ENCODE peak calls at places on chromosomes 1 and 21, in eight cellular contexts. A is adrenal gland, R is IMR-90, Q is endothelial cell of umbilical vein, U is ovary, X is heart left ventricle, F is Peyer's patch, P is A549. J is an unnamed sample. For H3K4me1, the result is how much of the 10 kb centered on the place peaks cover.

GRCh38 chr1:12158362-12159092 is 8.3 kb upstream of the TNFRSF1B start:
- DNase-seq in X (no peak), P (no peak), F (no peak), A (no peak), R (no peak), Q (no peak), U (no peak), J (no peak)

GRCh38 chr1:3902546-3902945 is 2.5 kb upstream of the C1orf174 start:
- DNase-seq in F (no peak), R (no peak), X (no peak), Q (no peak), U (no peak), P (no peak), A (no peak), J (no peak)

GRCh38 chr1:155961937-155962336 is 16.4 kb downstream of the ARHGEF2 start:
- DNase-seq in A (no peak), Q (peak), X (peak), R (peak), U (no peak), F (peak), P (peak), J (no peak)

GRCh38 chr1:169160845-169161511 is 54.5 kb downstream of the ATP1B1 start:
- DNase-seq in A (peak), Q (no peak), U (peak), F (no peak), R (peak), X (no peak), P (no peak), J (no peak)

GRCh38 chr1:108190001-108190634 is 10.0 kb downstream of the SLC25A24 start:
- DNase-seq in X (no peak), R (no peak), Q (no peak), A (no peak), F (no peak), U (no peak), P (no peak), J (no peak)

GRCh38 chr1:23824711-23825075 is 536 bp downstream of the HMGCL start:
- DNase-seq in A (no peak), X (no peak), F (no peak), U (no peak), Q (no peak), R (no peak), P (no peak), J (no peak)

GRCh38 chr1:30604801-30605440 is 118.5 kb downstream of the MATN1 start:
- DNase-seq in U (no peak), P (no peak), F (no peak), X (no peak), A (no peak), Q (no peak), R (no peak), J (no peak)

GRCh38 chr1:29683472-29683871 is 447.1 kb downstream of the PTPRU start:
- DNase-seq in Q (no peak), R (no peak), U (no peak), X (no peak), F (no peak), P (no peak), A (no peak), J (peak)

GRCh38 chr1:80450711-80451110 is 1350.0 kb upstream of the ADGRL2 start:
- DNase-seq in U (no peak), R (no peak), A (no peak), Q (no peak), F (no peak), X (no peak), P (no peak), J (no peak)

GRCh38 chr1:118905206-118905605 is 82.9 kb downstream of the TBX15 start:
- DNase-seq in Q (no peak), X (no peak), F (no peak), P (no peak), A (no peak), R (no peak), U (no peak), J (no peak)

GRCh38 chr1:93394514-93394913 is 48.8 kb downstream of the DR1 start:
- DNase-seq in U (no peak), P (no peak), R (peak), F (no peak), A (no peak), Q (no peak), X (no peak), J (no peak)

GRCh38 chr1:9887070-9887469 is 23.0 kb downstream of the CTNNBIP1 start:
- DNase-seq in P (no peak), F (no peak), Q (no peak), X (no peak), R (no peak), U (no peak), A (no peak), J (no peak)

GRCh38 chr1:112788561-112788960 is 73.4 kb upstream of the PPM1J start:
- DNase-seq in F (no peak), Q (no peak), P (no peak), R (peak), X (no peak), A (no peak), U (no peak), J (no peak)

GRCh38 chr1:162230096-162230495 is 146.6 kb downstream of the SPATA46 start:
- DNase-seq in F (no peak), U (no peak), A (no peak), Q (peak), P (no peak), R (no peak), X (peak), J (no peak)

GRCh38 chr1:200252526-200252925 is 157.3 kb downstream of the ZNF281 start:
- DNase-seq in U (no peak), P (no peak), X (no peak), Q (no peak), R (peak), A (no peak), F (no peak), J (no peak)

GRCh38 chr1:26597629-26598039 is 68.1 kb downstream of the RPS6KA1 start:
- DNase-seq in F (no peak), X (no peak), R (peak), Q (peak), U (no peak), P (peak), A (no peak), J (no peak)

GRCh38 chr21:32386195-32386870 is 6.5 kb downstream of the URB1 start:
- DNase-seq in Q (peak), U (no peak), A (peak), X (peak), F (no peak), R (no peak), P (no peak), J (no peak)

GRCh38 chr1:236143104-236143948 is 987 bp downstream of the GPR137B start:
- DNase-seq in U (peak), X (no peak), F (no peak), Q (peak), P (no peak), R (peak), A (no peak), J (no peak)

DNA sequence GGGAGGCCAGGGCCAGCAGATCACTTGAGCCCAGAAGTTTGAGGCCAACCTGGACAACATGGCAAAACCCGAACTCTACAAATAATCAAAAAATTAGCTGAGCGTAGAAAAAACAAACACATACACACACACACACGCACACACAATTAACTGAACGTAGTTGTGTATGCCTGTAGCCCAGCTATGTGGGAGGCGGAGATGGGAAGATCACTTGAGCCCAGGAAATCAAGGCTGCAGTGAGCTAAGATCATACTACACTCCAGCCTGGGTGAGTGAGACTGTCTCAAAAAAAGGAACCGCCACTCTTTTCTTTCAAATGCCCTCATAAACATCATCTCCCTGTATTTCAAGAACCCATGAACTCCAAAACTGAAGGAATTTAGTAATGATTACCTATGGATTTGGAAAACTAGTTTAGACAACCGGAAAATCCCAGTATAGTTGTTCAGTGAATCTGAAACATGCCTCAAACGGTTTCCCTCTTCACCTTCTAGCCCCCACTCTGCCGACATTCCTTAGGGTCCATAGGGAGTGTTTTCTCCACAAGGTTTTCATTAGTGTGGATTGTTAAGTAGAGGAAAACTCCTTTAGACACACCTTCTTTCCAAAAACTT is 4.5 kb downstream of the TXNIP start:
- DNase-seq in X (no peak), U (no peak), F (peak), R (no peak), P (no peak), Q (no peak), A (no peak), J (no peak)
- H3K4me3 ChIP-seq in X (peak), U (peak), F (peak), R (no peak), P (no peak), Q (no peak), A (peak), J (peak)

GRCh38 chr1:153359241-153359640 is 1.6 kb downstream of the S100A9 start:
- DNase-seq in A (no peak), Q (no peak), X (no peak), U (no peak), R (no peak), F (no peak), P (no peak), J (peak)

GRCh38 chr1:153360592-153360991 is 2.9 kb downstream of the S100A9 start:
- DNase-seq in A (no peak), Q (no peak), F (no peak), R (no peak), X (no peak), U (no peak), P (no peak), J (no peak)

GRCh38 chr1:153361129-153362109 is 3.8 kb downstream of the S100A9 start:
- DNase-seq in U (no peak), Q (no peak), F (no peak), X (no peak), R (no peak), A (no peak), P (no peak), J (no peak)

GRCh38 chr1:153358691-153358975 is 979 bp downstream of the S100A9 start:
- DNase-seq in U (no peak), F (no peak), Q (no peak), R (no peak), A (peak), X (no peak), P (no peak), J (peak)

DNA sequence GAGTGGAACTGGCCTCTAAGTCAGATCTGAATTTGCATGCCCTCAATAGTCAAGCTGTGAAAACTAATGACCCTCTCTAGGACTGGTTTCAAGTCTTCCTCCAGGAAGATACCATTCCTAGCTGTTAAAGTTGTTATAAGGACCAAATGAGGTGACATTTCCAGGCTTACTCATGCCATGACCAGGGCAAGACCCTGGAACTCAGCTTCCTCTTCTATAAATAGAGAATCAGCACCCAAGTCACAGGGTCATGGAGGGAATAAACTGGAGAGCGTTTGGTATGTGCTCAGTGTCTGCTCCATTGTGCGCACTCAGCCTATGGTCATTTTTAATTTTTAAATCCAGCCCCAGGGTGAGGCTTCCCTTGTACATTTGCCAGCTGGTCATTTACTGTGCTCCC is 2.5 kb downstream of the S100A9 start:
- DNase-seq in R (no peak), P (no peak), X (no peak), U (no peak), A (no peak), F (no peak), Q (no peak), J (no peak)
- H3K4me1 ChIP-seq in R (under half), P (under half), X (under half), U (under half), A (under half), F (under half), Q (under half), J (under half)

GRCh38 chr1:94765958-94766357 is 54.2 kb upstream of the SLC44A3 start:
- DNase-seq in A (no peak), Q (no peak), P (no peak), R (peak), U (no peak), X (no peak), F (no peak), J (no peak)

GRCh38 chr1:94772230-94772641 is 47.9 kb upstream of the SLC44A3 start:
- DNase-seq in Q (no peak), U (no peak), X (no peak), P (no peak), A (no peak), F (no peak), R (peak), J (no peak)

GRCh38 chr1:94768046-94768445 is 52.1 kb upstream of the SLC44A3 start:
- DNase-seq in Q (no peak), R (no peak), X (no peak), P (no peak), F (no peak), U (no peak), A (no peak), J (no peak)

GRCh38 chr1:94772840-94773239 is 47.3 kb upstream of the SLC44A3 start:
- DNase-seq in Q (no peak), F (no peak), U (no peak), X (no peak), A (no peak), P (no peak), R (no peak), J (no peak)

DNA sequence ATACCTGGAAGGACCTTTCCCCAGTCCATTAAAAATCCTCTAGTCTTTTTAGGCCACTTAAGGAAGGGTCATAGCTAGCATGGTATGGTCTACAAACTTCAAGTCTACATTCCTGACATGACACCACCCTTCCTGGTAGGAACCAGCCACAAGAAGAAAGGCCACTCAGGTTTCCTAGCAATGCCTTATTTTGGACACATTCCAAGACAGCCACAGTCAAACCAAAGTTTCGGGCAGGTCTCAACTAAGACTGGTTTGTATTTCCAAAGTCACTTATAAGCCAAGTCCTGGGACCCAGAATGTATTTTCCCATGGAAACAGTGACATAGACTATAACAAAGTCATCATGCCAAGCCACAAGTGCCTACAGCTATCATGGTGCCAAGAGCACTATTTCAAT is 50.6 kb upstream of the SLC44A3 start:
- DNase-seq in A (no peak), R (no peak), F (no peak), P (no peak), U (no peak), Q (no peak), X (no peak), J (no peak)
- TF ChIP-seq POLR2A in A (no peak), R (no peak), F (no peak), P (no peak), U (no peak), Q (no peak), X (no peak), J (no peak)

GRCh38 chr1:209585672-209586071 is 2.2 kb downstream of the CAMK1G start:
- DNase-seq in U (peak), Q (no peak), P (no peak), X (peak), A (peak), R (no peak), F (no peak), J (no peak)

GRCh38 chr1:209584186-209584776 is 767 bp downstream of the CAMK1G start:
- DNase-seq in A (no peak), R (no peak), P (no peak), X (no peak), F (no peak), U (peak), Q (no peak), J (no peak)

GRCh38 chr1:209580577-209580976 is 2.9 kb upstream of the CAMK1G start:
- DNase-seq in Q (no peak), X (no peak), A (no peak), U (no peak), P (no peak), F (no peak), R (peak), J (no peak)

GRCh38 chr1:209585197-209585596 is 1.7 kb downstream of the CAMK1G start:
- DNase-seq in U (no peak), P (no peak), R (no peak), F (no peak), X (no peak), Q (no peak), A (no peak), J (no peak)

GRCh38 chr1:209583408-209583807 is at the start of gene CAMK1G:
- DNase-seq in U (no peak), A (no peak), P (no peak), X (no peak), Q (no peak), R (peak), F (no peak), J (no peak)
- H3K4me3 ChIP-seq in U (peak), A (peak), P (no peak), X (no peak), Q (no peak), R (peak), F (no peak), J (no peak)

GRCh38 chr1:64922336-64922735 is 44.0 kb downstream of the JAK1 start:
- DNase-seq in R (no peak), Q (no peak), U (no peak), A (no peak), X (no peak), P (no peak), F (no peak), J (no peak)

GRCh38 chr1:64923294-64923718 is 43.0 kb downstream of the JAK1 start:
- DNase-seq in F (no peak), U (no peak), A (no peak), R (no peak), X (no peak), Q (no peak), P (no peak), J (no peak)

GRCh38 chr1:64921761-64922160 is 44.6 kb downstream of the JAK1 start:
- DNase-seq in A (no peak), U (no peak), P (no peak), R (no peak), Q (peak), F (no peak), X (no peak), J (no peak)

GRCh38 chr1:64917907-64918306 is 48.4 kb downstream of the JAK1 start:
- DNase-seq in F (no peak), P (no peak), A (no peak), Q (no peak), X (no peak), U (no peak), R (no peak), J (no peak)

GRCh38 chr1:64920936-64921589 is 45.3 kb downstream of the JAK1 start:
- DNase-seq in X (no peak), U (no peak), P (no peak), F (no peak), A (no peak), Q (peak), R (peak), J (no peak)
- H3K4me1 ChIP-seq in X (half or more), U (under half), P (half or more), F (under half), A (half or more), Q (half or more), R (under half), J (under half)

DNA sequence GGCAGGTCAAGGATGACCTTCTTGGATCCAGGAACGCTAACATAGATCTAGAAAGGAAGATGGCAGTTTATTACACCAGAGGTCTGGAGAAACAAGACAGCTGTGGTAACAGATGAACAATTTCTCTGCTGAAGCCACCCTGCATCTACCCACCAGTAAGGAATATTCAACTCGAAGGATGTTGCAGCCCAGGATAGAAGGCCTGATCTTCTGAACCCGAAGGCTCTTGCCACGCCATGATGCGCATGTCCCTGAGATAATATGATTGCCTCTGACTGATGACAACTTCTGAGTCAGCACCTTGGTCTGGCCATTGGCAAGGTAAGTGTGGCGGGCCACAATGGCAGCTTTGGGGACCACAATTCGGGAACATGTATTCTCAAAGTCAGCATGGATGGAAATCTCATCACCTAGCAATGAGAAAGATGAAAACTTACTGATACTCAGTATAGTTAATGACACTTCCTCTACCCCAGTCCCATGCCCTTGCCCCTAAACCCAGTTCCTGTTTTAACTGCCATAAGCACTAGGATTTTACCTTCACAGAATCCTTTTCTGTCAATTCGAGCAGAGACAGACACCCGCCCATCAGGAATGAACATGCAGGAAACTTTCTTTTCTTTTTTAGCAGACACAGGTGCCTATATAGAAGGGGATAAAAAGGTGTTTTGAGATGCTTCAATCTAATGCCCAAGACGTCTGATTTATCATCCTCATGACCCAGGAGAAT is 1.8 kb downstream of the TXNIP start:
- DNase-seq in P (no peak), Q (no peak), U (no peak), A (peak), F (peak), X (no peak), R (no peak), J (no peak)
- TF ChIP-seq POLR2A in P (no peak), Q (no peak), U (no peak), A (peak), F (peak), X (peak), R (no peak), J (no peak)

GRCh38 chr1:223664106-223664505 is 1.4 kb downstream of the CAPN8 start:
- DNase-seq in U (no peak), F (no peak), X (no peak), R (no peak), A (no peak), P (no peak), Q (no peak), J (no peak)

GRCh38 chr1:223669003-223669402 is 3.5 kb upstream of the CAPN8 start:
- DNase-seq in A (no peak), U (no peak), Q (no peak), F (no peak), R (no peak), P (no peak), X (no peak), J (no peak)

GRCh38 chr1:223667484-223668182 is 2.1 kb upstream of the CAPN8 start:
- DNase-seq in U (no peak), R (no peak), Q (no peak), A (no peak), P (no peak), X (no peak), F (no peak), J (no peak)

GRCh38 chr1:223662943-223663342 is 2.6 kb downstream of the CAPN8 start:
- DNase-seq in Q (no peak), U (no peak), A (no peak), P (no peak), R (no peak), X (no peak), F (no peak), J (no peak)

GRCh38 chr1:223665592-223666312 is at the start of gene CAPN8:
- DNase-seq in F (no peak), A (no peak), X (no peak), Q (no peak), U (no peak), P (no peak), R (no peak), J (peak)
- H3K4me3 ChIP-seq in F (no peak), A (no peak), X (no peak), Q (no peak), U (no peak), P (no peak), R (no peak), J (peak)

GRCh38 chr1:167511374-167511986 is 6.8 kb downstream of the CD247 start:
- DNase-seq in U (no peak), P (no peak), X (no peak), Q (no peak), R (no peak), A (no peak), F (no peak), J (no peak)

GRCh38 chr1:167510244-167510643 is 8.1 kb downstream of the CD247 start:
- DNase-seq in P (no peak), Q (no peak), R (no peak), U (no peak), A (no peak), X (no peak), F (no peak), J (no peak)

GRCh38 chr1:167510880-167511279 is 7.4 kb downstream of the CD247 start:
- DNase-seq in A (no peak), U (no peak), X (no peak), F (no peak), R (no peak), Q (no peak), P (no peak), J (no peak)

GRCh38 chr1:167514278-167514677 is 4.1 kb downstream of the CD247 start:
- DNase-seq in Q (no peak), A (no peak), F (no peak), P (no peak), U (no peak), R (no peak), X (no peak), J (no peak)

GRCh38 chr1:167512262-167512661 is 6.1 kb downstream of the CD247 start:
- DNase-seq in Q (no peak), P (no peak), A (no peak), U (no peak), R (no peak), X (no peak), F (no peak), J (no peak)
- H3K4me1 ChIP-seq in Q (under half), P (under half), A (under half), U (under half), R (under half), X (under half), F (under half), J (under half)

J was measured in breast epithelium.